ENCODE peak calls at places on chromosomes 1 and 21, in five cellular contexts. P is WTC11, A is T-helper 9 cell, L is right lobe of liver, O is fibroblast of mammary gland. I is an unnamed sample.

GRCh38 chr1:205430631-205431305 is 8.9 kb upstream of the LEMD1 start:
- DNase-seq in P (peak), A (peak), L (no peak), O (peak), I (peak)

GRCh38 chr1:154493276-154493675 is 8.7 kb upstream of the TDRD10 start:
- DNase-seq in P (peak), A (no peak), L (peak), O (no peak), I (no peak)

GRCh38 chr1:211697356-211697755 is 21.9 kb upstream of the NEK2 start:
- DNase-seq in P (no peak), A (no peak), L (no peak), O (no peak), I (no peak)

GRCh38 chr1:173255214-173255813 is 48.2 kb upstream of the TNFSF4 start:
- DNase-seq in P (peak), A (no peak), L (no peak), O (peak), I (no peak)

GRCh38 chr1:150106331-150106730 is 38.8 kb downstream of the VPS45 start:
- DNase-seq in P (no peak), A (no peak), L (no peak), O (no peak), I (no peak)

GRCh38 chr1:3541930-3542329 is 69.4 kb downstream of the MEGF6 start:
- DNase-seq in P (no peak), A (no peak), L (no peak), O (no peak), I (no peak)

GRCh38 chr1:179168526-179168925 is 61.0 kb downstream of the ABL2 start:
- DNase-seq in P (no peak), A (no peak), L (no peak), O (no peak), I (no peak)

GRCh38 chr21:46423546-46424061 is 35.1 kb upstream of the DIP2A start:
- DNase-seq in P (no peak), A (no peak), L (no peak), O (no peak), I (no peak)

GRCh38 chr21:33115586-33116541 is 45.9 kb downstream of the OLIG1 start:
- DNase-seq in P (no peak), A (no peak), L (no peak), O (no peak), I (no peak)

GRCh38 chr1:93172778-93173177 is 7.4 kb downstream of the TMED5 start:
- DNase-seq in P (no peak), A (no peak), L (no peak), O (no peak), I (no peak)

GRCh38 chr21:41562101-41563000 is 54.4 kb upstream of the TMPRSS2 start:
- DNase-seq in P (no peak), A (no peak), L (peak), O (peak), I (no peak)

GRCh38 chr1:160868141-160868540 is 5.5 kb upstream of the CD244 start:
- DNase-seq in P (no peak), A (no peak), L (no peak), O (no peak), I (no peak)

GRCh38 chr1:173646656-173647055 is 11.5 kb downstream of the TEX50 start:
- DNase-seq in P (no peak), A (no peak), L (no peak), O (no peak), I (no peak)

GRCh38 chr1:24714859-24715520 is 30.3 kb upstream of the CLIC4 start:
- DNase-seq in P (no peak), A (no peak), L (no peak), O (peak), I (no peak)

GRCh38 chr1:54857066-54857660 is 29.8 kb downstream of the DHCR24 start:
- DNase-seq in P (no peak), A (no peak), L (no peak), O (no peak), I (no peak)

GRCh38 chr1:12555411-12556367 is 62.3 kb downstream of the DHRS3 start:
- DNase-seq in P (no peak), A (no peak), L (peak), O (no peak), I (no peak)

GRCh38 chr1:9672444-9672843 is 20.9 kb downstream of the PIK3CD start:
- DNase-seq in P (no peak), A (no peak), L (no peak), O (no peak), I (no peak)

GRCh38 chr1:94160811-94161210 is 39.9 kb upstream of the ABCA4 start:
- DNase-seq in P (no peak), A (no peak), L (no peak), O (peak), I (no peak)

GRCh38 chr1:201556841-201557571 is 18.1 kb downstream of the NAV1 start:
- DNase-seq in P (no peak), A (no peak), L (no peak), O (peak), I (no peak)

GRCh38 chr1:103461171-103462105 is 64.1 kb upstream of the RNPC3 start:
- DNase-seq in P (no peak), A (no peak), L (no peak), O (peak), I (no peak)

GRCh38 chr1:26786437-26787380 is 1.0 kb upstream of the PIGV start:
- DNase-seq in P (peak), A (no peak), L (peak), O (peak), I (peak)

GRCh38 chr1:25430073-25430665 is 528 bp upstream of the MACO1 start:
- DNase-seq in P (peak), A (peak), L (peak), O (peak), I (peak)

I was measured in glutamatergic neuron.